ENCODE peak calls at places on chromosomes 12 and 14, in ten cellular contexts. E, G, H, M, O, V, U, J, B and L are unnamed samples.

GRCh38 chr12:6337958-6338406 is 3.9 kb downstream of the TNFRSF1A start:
- DNase-seq in E (no peak), G (no peak), H (no peak), M (no peak), O (no peak), V (no peak), U (no peak), J (peak; percentile 30), B (no peak), L (no peak)

GRCh38 chr14:64293976-64294671 is at the start of gene ESR2:
- DNase-seq in E (peak; percentile 61), G (peak; percentile 37), H (peak; percentile 31), M (no peak), O (no peak), V (peak; percentile 50), U (peak; percentile 15), J (no peak), B (no peak), L (no peak)

GRCh38 chr12:51429705-51430104 is 5.1 kb downstream of the SLC4A8 start:
- DNase-seq in E (no peak), G (no peak), H (no peak), M (no peak), O (no peak), V (no peak), U (no peak), J (no peak), B (no peak), L (no peak)

GRCh38 chr12:54251667-54252284 is 28.1 kb downstream of the CBX5 start:
- DNase-seq in E (no peak), G (no peak), H (no peak), M (peak; percentile 34), O (no peak), V (peak; percentile 66), U (peak; percentile 69), J (peak; percentile 38), B (no peak), L (no peak)

GRCh38 chr14:77177623-77178185 is 3.9 kb upstream of the TMEM63C start:
- DNase-seq in E (no peak), G (no peak), H (no peak), M (no peak), O (no peak), V (no peak), U (no peak), J (no peak), B (no peak), L (no peak)

GRCh38 chr14:74356892-74357575 is 8.8 kb downstream of the VRTN start:
- DNase-seq in E (no peak), G (no peak), H (no peak), M (no peak), O (no peak), V (no peak), U (no peak), J (no peak), B (no peak), L (no peak)

GRCh38 chr12:78088391-78088832 is 257.7 kb downstream of the NAV3 start:
- DNase-seq in E (no peak), G (no peak), H (no peak), M (no peak), O (no peak), V (no peak), U (peak; percentile 1), J (no peak), B (no peak), L (no peak)

GRCh38 chr14:91295851-91296796 is 51.6 kb upstream of the GPR68 start:
- DNase-seq in E (no peak), G (no peak), H (no peak), M (no peak), O (no peak), V (no peak), U (no peak), J (no peak), B (no peak), L (no peak)

GRCh38 chr12:90940872-90941499 is 14.0 kb downstream of the CCER1 start:
- DNase-seq in E (no peak), G (no peak), H (no peak), M (no peak), O (no peak), V (peak; percentile 40), U (peak; percentile 54), J (peak; percentile 28), B (no peak), L (no peak)

GRCh38 chr12:76020281-76020680 is 11.3 kb downstream of the PHLDA1 start:
- DNase-seq in E (peak; percentile 24), G (peak; percentile 49), H (peak; percentile 35), M (no peak), O (no peak), V (no peak), U (peak; percentile 39), J (no peak), B (no peak), L (no peak)

GRCh38 chr12:18677189-18677588 is 60.6 kb downstream of the PLCZ1 start:
- DNase-seq in E (no peak), G (no peak), H (no peak), M (no peak), O (no peak), V (no peak), U (no peak), J (no peak), B (no peak), L (no peak)

GRCh38 chr12:94603434-94604068 is 46.8 kb downstream of the TMCC3 start:
- DNase-seq in E (no peak), G (peak; percentile 69), H (peak; percentile 76), M (peak; percentile 24), O (no peak), V (peak; percentile 54), U (peak; percentile 50), J (peak; percentile 5), B (no peak), L (no peak)

GRCh38 chr14:24315807-24316596 is 4.7 kb downstream of the LTB4R start:
- DNase-seq in E (peak; percentile 68), G (peak; percentile 75), H (peak; percentile 77), M (no peak), O (no peak), V (peak; percentile 69), U (no peak), J (peak; percentile 65), B (no peak), L (peak; percentile 82)

GRCh38 chr12:128661216-128661550 is 162.6 kb downstream of the SLC15A4 start:
- DNase-seq in E (no peak), G (no peak), H (no peak), M (no peak), O (no peak), V (no peak), U (no peak), J (no peak), B (no peak), L (no peak)

GRCh38 chr12:47779301-47779942 is 6.4 kb downstream of the SLC48A1 start:
- DNase-seq in E (peak; percentile 94), G (peak; percentile 91), H (peak; percentile 92), M (peak; percentile 96), O (peak; percentile 99), V (peak; percentile 92), U (peak; percentile 90), J (peak; percentile 69), B (peak; percentile 94), L (peak; percentile 94)
- TF ChIP-seq POLR2A in E (no peak), G (no peak), H (no peak), M (no peak), O (no peak), V (no peak), U (no peak), J (no peak), B (no peak), L (no peak)

GRCh38 chr14:103164786-103165185 is 41.5 kb downstream of the TNFAIP2 start:
- DNase-seq in E (no peak), G (no peak), H (no peak), M (no peak), O (no peak), V (no peak), U (no peak), J (no peak), B (no peak), L (no peak)
- TF ChIP-seq EP300 in E (no peak), G (no peak), H (no peak), M (no peak), O (no peak), V (no peak), U (no peak), J (no peak), B (no peak), L (no peak)

GRCh38 chr14:105089746-105090492 is 24.7 kb upstream of the GPR132 start:
- DNase-seq in E (no peak), G (no peak), H (no peak), M (no peak), O (no peak), V (no peak), U (no peak), J (no peak), B (peak; percentile 66), L (peak; percentile 71)

GRCh38 chr14:105090493-105091334 is 25.5 kb upstream of the GPR132 start:
- DNase-seq in E (peak; percentile 72), G (peak; percentile 91), H (peak; percentile 90), M (peak; percentile 79), O (no peak), V (peak; percentile 88), U (peak; percentile 78), J (peak; percentile 79), B (peak; percentile 87), L (peak; percentile 89)

GRCh38 chr14:105092124-105092911 is 27.1 kb upstream of the GPR132 start:
- DNase-seq in E (no peak), G (peak; percentile 81), H (peak; percentile 46), M (no peak), O (no peak), V (no peak), U (peak; percentile 49), J (no peak), B (peak; percentile 84), L (peak; percentile 77)

GRCh38 chr14:105092912-105093425 is 27.7 kb upstream of the GPR132 start:
- DNase-seq in E (peak; percentile 76), G (peak; percentile 76), H (peak; percentile 70), M (no peak), O (no peak), V (peak; percentile 36), U (peak; percentile 77), J (no peak), B (peak; percentile 82), L (peak; percentile 73)

DNA sequence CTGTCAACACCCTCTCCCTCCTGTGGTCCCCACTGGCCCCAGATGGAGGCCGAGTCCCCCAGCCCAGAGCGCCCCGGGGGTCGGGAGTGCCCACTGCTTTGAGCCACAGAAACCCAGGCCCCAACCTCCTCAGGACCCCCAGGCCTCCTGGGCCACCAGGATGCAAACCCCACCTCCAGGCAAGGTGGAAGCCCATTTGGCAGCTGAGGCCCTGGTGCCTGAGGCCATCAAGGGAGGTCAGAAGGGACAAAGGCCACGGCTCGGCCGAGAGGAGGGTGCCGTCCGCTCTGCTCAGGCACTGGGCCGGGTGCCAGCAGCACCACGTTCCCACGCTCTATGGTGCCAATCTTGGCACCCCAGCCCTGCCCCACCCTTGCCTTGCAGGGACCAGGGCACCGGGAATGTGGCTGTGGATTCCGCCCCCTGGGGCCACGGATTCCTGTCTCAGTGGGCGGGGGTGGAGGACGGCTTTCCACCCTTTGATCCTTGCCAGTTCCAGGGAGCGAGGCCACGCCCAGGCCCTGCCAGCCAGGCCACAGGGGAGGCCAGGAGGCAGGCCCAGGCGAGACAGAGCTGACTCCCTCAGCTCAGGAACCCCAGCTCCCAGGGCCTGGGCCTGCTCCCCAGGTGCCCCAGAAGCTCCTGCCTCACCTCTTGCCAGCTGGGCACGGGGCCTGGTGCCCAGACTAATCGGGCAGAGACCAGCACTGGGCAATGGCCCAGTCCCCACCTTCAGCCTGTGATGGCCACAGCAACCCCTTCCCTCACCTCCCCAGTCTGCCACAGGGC is 26.3 kb upstream of the GPR132 start:
- DNase-seq in E (peak; percentile 52), G (peak; percentile 94), H (peak; percentile 94), M (no peak), O (no peak), V (no peak), U (peak; percentile 93), J (peak; percentile 71), B (peak; percentile 87), L (peak; percentile 89)
- TF ChIP-seq POLR2A in E (no peak), G (peak; percentile 78), H (no peak), M (no peak), O (no peak), V (no peak), U (peak; percentile 76), J (no peak), B (no peak), L (no peak)

GRCh38 chr12:109803678-109804077 is 29.5 kb downstream of the TRPV4 start:
- DNase-seq in E (no peak), G (no peak), H (no peak), M (no peak), O (no peak), V (no peak), U (no peak), J (no peak), B (no peak), L (no peak)
- TF ChIP-seq EP300 in E (no peak), G (no peak), H (no peak), M (no peak), O (no peak), V (no peak), U (no peak), J (no peak), B (no peak), L (no peak)